ENCODE peak calls at places on chromosome 3, in seven cellular contexts. One of them, this sample, is unnamed.

GRCh38 chr3:63918321-63918720 is 6.1 kb upstream of the SCAANT1 start:
- DNase-seq in NCI-H345: no peak
- DNase-seq in keratinocyte: no peak
- DNase-seq in stimulated activated CD4-positive, alpha-beta T cell treated with anti-CD3 and anti-CD28 coated beads, Interleukin-1b, Interleukin-23, amount 100 ng/mL, for 24 hours: no peak
- DNase-seq in CD4-positive, alpha-beta T cell: no peak
- DNase-seq in activated CD4-positive, alpha-beta T cell treated with anti-CD3 and anti-CD28 coated beads for 1 hour: no peak
- DNase-seq in T-helper 1 cell: no peak
- DNase-seq in this sample: no peak

GRCh38 chr3:150607267-150608065 is 4.3 kb downstream of the SELENOT start:
- DNase-seq in NCI-H345: no peak
- DNase-seq in keratinocyte: no peak
- DNase-seq in stimulated activated CD4-positive, alpha-beta T cell treated with anti-CD3 and anti-CD28 coated beads, Interleukin-1b, Interleukin-23, amount 100 ng/mL, for 24 hours: no peak
- DNase-seq in CD4-positive, alpha-beta T cell: no peak
- DNase-seq in activated CD4-positive, alpha-beta T cell treated with anti-CD3 and anti-CD28 coated beads for 1 hour: no peak
- DNase-seq in T-helper 1 cell: no peak
- DNase-seq in this sample: no peak

GRCh38 chr3:150293401-150294001 is 114.6 kb upstream of the TSC22D2 start:
- DNase-seq in NCI-H345: no peak
- DNase-seq in keratinocyte: no peak
- DNase-seq in stimulated activated CD4-positive, alpha-beta T cell treated with anti-CD3 and anti-CD28 coated beads, Interleukin-1b, Interleukin-23, amount 100 ng/mL, for 24 hours: no peak
- DNase-seq in CD4-positive, alpha-beta T cell: no peak
- DNase-seq in activated CD4-positive, alpha-beta T cell treated with anti-CD3 and anti-CD28 coated beads for 1 hour: no peak
- DNase-seq in T-helper 1 cell: no peak
- DNase-seq in this sample: no peak

GRCh38 chr3:16199769-16200168 is 25.3 kb downstream of the GALNT15 start:
- DNase-seq in NCI-H345: no peak
- DNase-seq in keratinocyte: no peak
- DNase-seq in stimulated activated CD4-positive, alpha-beta T cell treated with anti-CD3 and anti-CD28 coated beads, Interleukin-1b, Interleukin-23, amount 100 ng/mL, for 24 hours: no peak
- DNase-seq in CD4-positive, alpha-beta T cell: no peak
- DNase-seq in activated CD4-positive, alpha-beta T cell treated with anti-CD3 and anti-CD28 coated beads for 1 hour: no peak
- DNase-seq in T-helper 1 cell: no peak
- DNase-seq in this sample: no peak

GRCh38 chr3:102079809-102080197 is 230.5 kb downstream of the NFKBIZ start:
- DNase-seq in NCI-H345: no peak
- DNase-seq in keratinocyte: no peak
- DNase-seq in stimulated activated CD4-positive, alpha-beta T cell treated with anti-CD3 and anti-CD28 coated beads, Interleukin-1b, Interleukin-23, amount 100 ng/mL, for 24 hours: no peak
- DNase-seq in CD4-positive, alpha-beta T cell: no peak
- DNase-seq in activated CD4-positive, alpha-beta T cell treated with anti-CD3 and anti-CD28 coated beads for 1 hour: no peak
- DNase-seq in T-helper 1 cell: no peak
- DNase-seq in this sample: no peak

GRCh38 chr3:34015204-34016142 is 217.0 kb downstream of the PDCD6IP start:
- DNase-seq in NCI-H345: no peak
- DNase-seq in keratinocyte: no peak
- DNase-seq in stimulated activated CD4-positive, alpha-beta T cell treated with anti-CD3 and anti-CD28 coated beads, Interleukin-1b, Interleukin-23, amount 100 ng/mL, for 24 hours: no peak
- DNase-seq in CD4-positive, alpha-beta T cell: no peak
- DNase-seq in activated CD4-positive, alpha-beta T cell treated with anti-CD3 and anti-CD28 coated beads for 1 hour: no peak
- DNase-seq in T-helper 1 cell: no peak
- DNase-seq in this sample: no peak

GRCh38 chr3:150521458-150521857 is 24.8 kb downstream of the SERP1 start:
- DNase-seq in NCI-H345: no peak
- DNase-seq in keratinocyte: no peak
- DNase-seq in stimulated activated CD4-positive, alpha-beta T cell treated with anti-CD3 and anti-CD28 coated beads, Interleukin-1b, Interleukin-23, amount 100 ng/mL, for 24 hours: no peak
- DNase-seq in CD4-positive, alpha-beta T cell: no peak
- DNase-seq in activated CD4-positive, alpha-beta T cell treated with anti-CD3 and anti-CD28 coated beads for 1 hour: no peak
- DNase-seq in T-helper 1 cell: no peak
- DNase-seq in this sample: no peak

GRCh38 chr3:150238995-150239612 is 169.0 kb upstream of the TSC22D2 start:
- DNase-seq in NCI-H345: peak; percentile 39
- DNase-seq in keratinocyte: no peak
- DNase-seq in stimulated activated CD4-positive, alpha-beta T cell treated with anti-CD3 and anti-CD28 coated beads, Interleukin-1b, Interleukin-23, amount 100 ng/mL, for 24 hours: no peak
- DNase-seq in CD4-positive, alpha-beta T cell: no peak
- DNase-seq in activated CD4-positive, alpha-beta T cell treated with anti-CD3 and anti-CD28 coated beads for 1 hour: no peak
- DNase-seq in T-helper 1 cell: no peak
- DNase-seq in this sample: no peak

GRCh38 chr3:148791296-148791695 is 36.3 kb upstream of the CPB1 start:
- DNase-seq in NCI-H345: no peak
- DNase-seq in keratinocyte: no peak
- DNase-seq in stimulated activated CD4-positive, alpha-beta T cell treated with anti-CD3 and anti-CD28 coated beads, Interleukin-1b, Interleukin-23, amount 100 ng/mL, for 24 hours: no peak
- DNase-seq in CD4-positive, alpha-beta T cell: no peak
- DNase-seq in activated CD4-positive, alpha-beta T cell treated with anti-CD3 and anti-CD28 coated beads for 1 hour: no peak
- DNase-seq in T-helper 1 cell: no peak
- DNase-seq in this sample: no peak

GRCh38 chr3:168152149-168152548 is 56.4 kb upstream of the GOLIM4 start:
- DNase-seq in NCI-H345: no peak
- DNase-seq in keratinocyte: no peak
- DNase-seq in stimulated activated CD4-positive, alpha-beta T cell treated with anti-CD3 and anti-CD28 coated beads, Interleukin-1b, Interleukin-23, amount 100 ng/mL, for 24 hours: no peak
- DNase-seq in CD4-positive, alpha-beta T cell: no peak
- DNase-seq in activated CD4-positive, alpha-beta T cell treated with anti-CD3 and anti-CD28 coated beads for 1 hour: no peak
- DNase-seq in T-helper 1 cell: no peak
- DNase-seq in this sample: no peak

GRCh38 chr3:105791919-105792786 is 76.7 kb downstream of the CBLB start:
- DNase-seq in NCI-H345: no peak
- DNase-seq in keratinocyte: no peak
- DNase-seq in stimulated activated CD4-positive, alpha-beta T cell treated with anti-CD3 and anti-CD28 coated beads, Interleukin-1b, Interleukin-23, amount 100 ng/mL, for 24 hours: no peak
- DNase-seq in CD4-positive, alpha-beta T cell: no peak
- DNase-seq in activated CD4-positive, alpha-beta T cell treated with anti-CD3 and anti-CD28 coated beads for 1 hour: no peak
- DNase-seq in T-helper 1 cell: no peak
- DNase-seq in this sample: no peak

GRCh38 chr3:12433823-12434222 is 50.5 kb upstream of the TSEN2 start:
- DNase-seq in NCI-H345: no peak
- DNase-seq in keratinocyte: no peak
- DNase-seq in stimulated activated CD4-positive, alpha-beta T cell treated with anti-CD3 and anti-CD28 coated beads, Interleukin-1b, Interleukin-23, amount 100 ng/mL, for 24 hours: no peak
- DNase-seq in CD4-positive, alpha-beta T cell: no peak
- DNase-seq in activated CD4-positive, alpha-beta T cell treated with anti-CD3 and anti-CD28 coated beads for 1 hour: no peak
- DNase-seq in T-helper 1 cell: no peak
- DNase-seq in this sample: no peak

GRCh38 chr3:46065294-46065705 is 38.0 kb upstream of the XCR1 start:
- DNase-seq in NCI-H345: peak; percentile 77
- DNase-seq in keratinocyte: no peak
- DNase-seq in stimulated activated CD4-positive, alpha-beta T cell treated with anti-CD3 and anti-CD28 coated beads, Interleukin-1b, Interleukin-23, amount 100 ng/mL, for 24 hours: peak; percentile 58
- DNase-seq in CD4-positive, alpha-beta T cell: peak; percentile 73
- DNase-seq in activated CD4-positive, alpha-beta T cell treated with anti-CD3 and anti-CD28 coated beads for 1 hour: peak; percentile 64
- DNase-seq in T-helper 1 cell: peak; percentile 80
- DNase-seq in this sample: no peak

GRCh38 chr3:18680759-18681158 is 255.6 kb upstream of the SATB1 start:
- DNase-seq in NCI-H345: no peak
- DNase-seq in keratinocyte: no peak
- DNase-seq in stimulated activated CD4-positive, alpha-beta T cell treated with anti-CD3 and anti-CD28 coated beads, Interleukin-1b, Interleukin-23, amount 100 ng/mL, for 24 hours: no peak
- DNase-seq in CD4-positive, alpha-beta T cell: no peak
- DNase-seq in activated CD4-positive, alpha-beta T cell treated with anti-CD3 and anti-CD28 coated beads for 1 hour: no peak
- DNase-seq in T-helper 1 cell: no peak
- DNase-seq in this sample: no peak

GRCh38 chr3:171799501-171799900 is 10.8 kb downstream of the PLD1 start:
- DNase-seq in NCI-H345: no peak
- DNase-seq in keratinocyte: no peak
- DNase-seq in stimulated activated CD4-positive, alpha-beta T cell treated with anti-CD3 and anti-CD28 coated beads, Interleukin-1b, Interleukin-23, amount 100 ng/mL, for 24 hours: no peak
- DNase-seq in CD4-positive, alpha-beta T cell: no peak
- DNase-seq in activated CD4-positive, alpha-beta T cell treated with anti-CD3 and anti-CD28 coated beads for 1 hour: no peak
- DNase-seq in T-helper 1 cell: no peak
- DNase-seq in this sample: no peak

GRCh38 chr3:51385621-51386091 is 565 bp downstream of the MANF start:
- DNase-seq in NCI-H345: no peak
- DNase-seq in keratinocyte: no peak
- DNase-seq in stimulated activated CD4-positive, alpha-beta T cell treated with anti-CD3 and anti-CD28 coated beads, Interleukin-1b, Interleukin-23, amount 100 ng/mL, for 24 hours: no peak
- DNase-seq in CD4-positive, alpha-beta T cell: no peak
- DNase-seq in activated CD4-positive, alpha-beta T cell treated with anti-CD3 and anti-CD28 coated beads for 1 hour: no peak
- DNase-seq in T-helper 1 cell: no peak
- DNase-seq in this sample: no peak

GRCh38 chr3:170049146-170050000 is 11.6 kb downstream of the GPR160 start:
- DNase-seq in NCI-H345: no peak
- DNase-seq in keratinocyte: no peak
- DNase-seq in stimulated activated CD4-positive, alpha-beta T cell treated with anti-CD3 and anti-CD28 coated beads, Interleukin-1b, Interleukin-23, amount 100 ng/mL, for 24 hours: no peak
- DNase-seq in CD4-positive, alpha-beta T cell: no peak
- DNase-seq in activated CD4-positive, alpha-beta T cell treated with anti-CD3 and anti-CD28 coated beads for 1 hour: no peak
- DNase-seq in T-helper 1 cell: no peak
- DNase-seq in this sample: no peak

GRCh38 chr3:33141006-33141405 is 27.2 kb downstream of the CRTAP start:
- DNase-seq in NCI-H345: no peak
- DNase-seq in keratinocyte: no peak
- DNase-seq in stimulated activated CD4-positive, alpha-beta T cell treated with anti-CD3 and anti-CD28 coated beads, Interleukin-1b, Interleukin-23, amount 100 ng/mL, for 24 hours: no peak
- DNase-seq in CD4-positive, alpha-beta T cell: no peak
- DNase-seq in activated CD4-positive, alpha-beta T cell treated with anti-CD3 and anti-CD28 coated beads for 1 hour: no peak
- DNase-seq in T-helper 1 cell: no peak
- DNase-seq in this sample: no peak

GRCh38 chr3:18223591-18224338 is 201.4 kb downstream of the SATB1 start:
- DNase-seq in NCI-H345: no peak
- DNase-seq in keratinocyte: no peak
- DNase-seq in stimulated activated CD4-positive, alpha-beta T cell treated with anti-CD3 and anti-CD28 coated beads, Interleukin-1b, Interleukin-23, amount 100 ng/mL, for 24 hours: no peak
- DNase-seq in CD4-positive, alpha-beta T cell: no peak
- DNase-seq in activated CD4-positive, alpha-beta T cell treated with anti-CD3 and anti-CD28 coated beads for 1 hour: no peak
- DNase-seq in T-helper 1 cell: no peak
- DNase-seq in this sample: no peak

GRCh38 chr3:38032328-38032865 is 3.0 kb upstream of the PLCD1 start:
- DNase-seq in NCI-H345: no peak
- DNase-seq in keratinocyte: no peak
- DNase-seq in stimulated activated CD4-positive, alpha-beta T cell treated with anti-CD3 and anti-CD28 coated beads, Interleukin-1b, Interleukin-23, amount 100 ng/mL, for 24 hours: no peak
- DNase-seq in CD4-positive, alpha-beta T cell: no peak
- DNase-seq in activated CD4-positive, alpha-beta T cell treated with anti-CD3 and anti-CD28 coated beads for 1 hour: no peak
- DNase-seq in T-helper 1 cell: no peak
- DNase-seq in this sample: no peak

GRCh38 chr3:46923559-46924350 is 46.2 kb downstream of the PTH1R start:
- DNase-seq in NCI-H345: no peak
- DNase-seq in keratinocyte: no peak
- DNase-seq in stimulated activated CD4-positive, alpha-beta T cell treated with anti-CD3 and anti-CD28 coated beads, Interleukin-1b, Interleukin-23, amount 100 ng/mL, for 24 hours: no peak
- DNase-seq in CD4-positive, alpha-beta T cell: peak; percentile 28
- DNase-seq in activated CD4-positive, alpha-beta T cell treated with anti-CD3 and anti-CD28 coated beads for 1 hour: no peak
- DNase-seq in T-helper 1 cell: peak; percentile 13
- DNase-seq in this sample: peak; percentile 75

GRCh38 chr3:31754575-31755278 is 222.0 kb downstream of the STT3B start:
- DNase-seq in NCI-H345: no peak
- DNase-seq in keratinocyte: no peak
- DNase-seq in stimulated activated CD4-positive, alpha-beta T cell treated with anti-CD3 and anti-CD28 coated beads, Interleukin-1b, Interleukin-23, amount 100 ng/mL, for 24 hours: no peak
- DNase-seq in CD4-positive, alpha-beta T cell: no peak
- DNase-seq in activated CD4-positive, alpha-beta T cell treated with anti-CD3 and anti-CD28 coated beads for 1 hour: no peak
- DNase-seq in T-helper 1 cell: no peak
- DNase-seq in this sample: no peak

GRCh38 chr3:178439504-178439903 is 96.7 kb upstream of the KCNMB2 start:
- DNase-seq in NCI-H345: peak; percentile 15
- DNase-seq in keratinocyte: no peak
- DNase-seq in stimulated activated CD4-positive, alpha-beta T cell treated with anti-CD3 and anti-CD28 coated beads, Interleukin-1b, Interleukin-23, amount 100 ng/mL, for 24 hours: no peak
- DNase-seq in CD4-positive, alpha-beta T cell: no peak
- DNase-seq in activated CD4-positive, alpha-beta T cell treated with anti-CD3 and anti-CD28 coated beads for 1 hour: no peak
- DNase-seq in T-helper 1 cell: no peak
- DNase-seq in this sample: no peak

GRCh38 chr3:110526732-110527727 is 544.6 kb upstream of the NECTIN3 start:
- DNase-seq in NCI-H345: no peak
- DNase-seq in keratinocyte: peak; percentile 57
- DNase-seq in stimulated activated CD4-positive, alpha-beta T cell treated with anti-CD3 and anti-CD28 coated beads, Interleukin-1b, Interleukin-23, amount 100 ng/mL, for 24 hours: no peak
- DNase-seq in CD4-positive, alpha-beta T cell: no peak
- DNase-seq in activated CD4-positive, alpha-beta T cell treated with anti-CD3 and anti-CD28 coated beads for 1 hour: no peak
- DNase-seq in T-helper 1 cell: no peak
- DNase-seq in this sample: no peak

GRCh38 chr3:24396338-24396737 is 98.3 kb downstream of the THRB start:
- DNase-seq in NCI-H345: no peak
- DNase-seq in keratinocyte: no peak
- DNase-seq in stimulated activated CD4-positive, alpha-beta T cell treated with anti-CD3 and anti-CD28 coated beads, Interleukin-1b, Interleukin-23, amount 100 ng/mL, for 24 hours: no peak
- DNase-seq in CD4-positive, alpha-beta T cell: no peak
- DNase-seq in activated CD4-positive, alpha-beta T cell treated with anti-CD3 and anti-CD28 coated beads for 1 hour: no peak
- DNase-seq in T-helper 1 cell: no peak
- DNase-seq in this sample: no peak

GRCh38 chr3:18489939-18490338 is 64.8 kb upstream of the SATB1 start:
- DNase-seq in NCI-H345: no peak
- DNase-seq in keratinocyte: no peak
- DNase-seq in stimulated activated CD4-positive, alpha-beta T cell treated with anti-CD3 and anti-CD28 coated beads, Interleukin-1b, Interleukin-23, amount 100 ng/mL, for 24 hours: no peak
- DNase-seq in CD4-positive, alpha-beta T cell: no peak
- DNase-seq in activated CD4-positive, alpha-beta T cell treated with anti-CD3 and anti-CD28 coated beads for 1 hour: no peak
- DNase-seq in T-helper 1 cell: no peak
- DNase-seq in this sample: no peak

GRCh38 chr3:12946661-12947316 is 105.4 kb upstream of the RPL32 start:
- DNase-seq in NCI-H345: no peak
- DNase-seq in keratinocyte: peak; percentile 55
- DNase-seq in stimulated activated CD4-positive, alpha-beta T cell treated with anti-CD3 and anti-CD28 coated beads, Interleukin-1b, Interleukin-23, amount 100 ng/mL, for 24 hours: no peak
- DNase-seq in CD4-positive, alpha-beta T cell: no peak
- DNase-seq in activated CD4-positive, alpha-beta T cell treated with anti-CD3 and anti-CD28 coated beads for 1 hour: no peak
- DNase-seq in T-helper 1 cell: no peak
- DNase-seq in this sample: no peak

GRCh38 chr3:44136421-44136820 is 105.3 kb upstream of the TOPAZ1 start:
- DNase-seq in NCI-H345: no peak
- DNase-seq in keratinocyte: no peak
- DNase-seq in stimulated activated CD4-positive, alpha-beta T cell treated with anti-CD3 and anti-CD28 coated beads, Interleukin-1b, Interleukin-23, amount 100 ng/mL, for 24 hours: no peak
- DNase-seq in CD4-positive, alpha-beta T cell: no peak
- DNase-seq in activated CD4-positive, alpha-beta T cell treated with anti-CD3 and anti-CD28 coated beads for 1 hour: no peak
- DNase-seq in T-helper 1 cell: no peak
- DNase-seq in this sample: no peak

GRCh38 chr3:131421957-131422498 is 40.5 kb downstream of the NUDT16 start:
- DNase-seq in NCI-H345: no peak
- DNase-seq in keratinocyte: no peak
- DNase-seq in stimulated activated CD4-positive, alpha-beta T cell treated with anti-CD3 and anti-CD28 coated beads, Interleukin-1b, Interleukin-23, amount 100 ng/mL, for 24 hours: no peak
- DNase-seq in CD4-positive, alpha-beta T cell: no peak
- DNase-seq in activated CD4-positive, alpha-beta T cell treated with anti-CD3 and anti-CD28 coated beads for 1 hour: no peak
- DNase-seq in T-helper 1 cell: no peak
- DNase-seq in this sample: no peak

GRCh38 chr3:129312671-129313414 is 34.2 kb downstream of the HMCES start:
- DNase-seq in NCI-H345: no peak
- DNase-seq in keratinocyte: no peak
- DNase-seq in stimulated activated CD4-positive, alpha-beta T cell treated with anti-CD3 and anti-CD28 coated beads, Interleukin-1b, Interleukin-23, amount 100 ng/mL, for 24 hours: no peak
- DNase-seq in CD4-positive, alpha-beta T cell: no peak
- DNase-seq in activated CD4-positive, alpha-beta T cell treated with anti-CD3 and anti-CD28 coated beads for 1 hour: no peak
- DNase-seq in T-helper 1 cell: no peak
- DNase-seq in this sample: no peak

GRCh38 chr3:183279371-183279770 is 26.3 kb downstream of the B3GNT5 start:
- DNase-seq in NCI-H345: no peak
- DNase-seq in keratinocyte: no peak
- DNase-seq in stimulated activated CD4-positive, alpha-beta T cell treated with anti-CD3 and anti-CD28 coated beads, Interleukin-1b, Interleukin-23, amount 100 ng/mL, for 24 hours: no peak
- DNase-seq in CD4-positive, alpha-beta T cell: no peak
- DNase-seq in activated CD4-positive, alpha-beta T cell treated with anti-CD3 and anti-CD28 coated beads for 1 hour: no peak
- DNase-seq in T-helper 1 cell: no peak
- DNase-seq in this sample: no peak

GRCh38 chr3:143119009-143119914 is at the start of gene CHST2:
- DNase-seq in NCI-H345: peak; percentile 67
- DNase-seq in keratinocyte: no peak
- DNase-seq in stimulated activated CD4-positive, alpha-beta T cell treated with anti-CD3 and anti-CD28 coated beads, Interleukin-1b, Interleukin-23, amount 100 ng/mL, for 24 hours: peak; percentile 60
- DNase-seq in CD4-positive, alpha-beta T cell: peak; percentile 48
- DNase-seq in activated CD4-positive, alpha-beta T cell treated with anti-CD3 and anti-CD28 coated beads for 1 hour: peak; percentile 53
- DNase-seq in T-helper 1 cell: peak; percentile 45
- DNase-seq in this sample: peak; percentile 81

This sample was measured in D721Med.